ENCODE peak calls at places on chromosomes 12 and 14, in four cellular contexts. D is mucosa of descending colon, G is stomach, T is psoas muscle. Q is an unnamed sample. For H3K36me3, H3K9me3 and H3K4me1, the result is how much of the 10 kb centered on the place peaks cover.

GRCh38 chr12:34395056-34396005 is 373.0 kb downstream of the ALG10 start:
- DNase-seq in D (peak), G (peak), T (peak), Q (peak)

GRCh38 chr12:48003226-48004038 is 844 bp downstream of the COL2A1 start:
- DNase-seq in D (no peak), G (no peak), T (no peak), Q (no peak)

GRCh38 chr12:125076103-125076502 is 10.9 kb downstream of the AACS start:
- DNase-seq in D (no peak), G (no peak), T (no peak), Q (no peak)

GRCh38 chr12:63420206-63420644 is 248.1 kb downstream of the DPY19L2 start:
- DNase-seq in D (no peak), G (peak), T (no peak), Q (peak)

GRCh38 chr12:22615963-22616501 is 8.9 kb upstream of the ETNK1 start:
- DNase-seq in D (no peak), G (no peak), T (no peak), Q (no peak)

GRCh38 chr12:46269429-46270241 is 792 bp upstream of the SLC38A1 start:
- DNase-seq in D (peak), G (no peak), T (no peak), Q (no peak)

GRCh38 chr12:43914923-43915468 is 79.1 kb downstream of the TMEM117 start:
- DNase-seq in D (no peak), G (no peak), T (no peak), Q (no peak)

GRCh38 chr12:124543052-124543590 is 24.3 kb downstream of the NCOR2 start:
- DNase-seq in D (no peak), G (no peak), T (no peak), Q (peak)

GRCh38 chr14:100576091-100577085 is 10.8 kb downstream of the BEGAIN start:
- DNase-seq in D (peak), G (no peak), T (peak), Q (no peak)

GRCh38 chr12:125132698-125133400 is 67.6 kb downstream of the AACS start:
- DNase-seq in D (no peak), G (no peak), T (no peak), Q (no peak)

GRCh38 chr12:47938093-47938492 is 25.3 kb upstream of the TMEM106C start:
- DNase-seq in D (no peak), G (no peak), T (no peak), Q (no peak)

GRCh38 chr14:89184952-89185351 is 232.1 kb downstream of the FOXN3 start:
- DNase-seq in D (no peak), G (no peak), T (peak), Q (no peak)

GRCh38 chr12:93844385-93844784 is 167.2 kb downstream of the CRADD start:
- DNase-seq in D (no peak), G (no peak), T (no peak), Q (no peak)

GRCh38 chr14:20934148-20934762 is 21.0 kb upstream of the RNASE2 start:
- DNase-seq in D (no peak), G (peak), T (peak), Q (peak)

GRCh38 chr12:122029620-122030426 is 8.1 kb downstream of the BCL7A start:
- DNase-seq in D (no peak), G (no peak), T (no peak), Q (no peak)

GRCh38 chr14:104933721-104934379 is 9.2 kb downstream of the PLD4 start:
- DNase-seq in D (peak), G (no peak), T (no peak), Q (no peak)

GRCh38 chr14:99524804-99525698 is 43.8 kb downstream of the CCNK start:
- DNase-seq in D (peak), G (peak), T (peak), Q (peak)

GRCh38 chr12:69070319-69071090 is 137.5 kb upstream of the CPM start:
- DNase-seq in D (peak), G (peak), T (no peak), Q (peak)

GRCh38 chr14:29900609-29901350 is 26.9 kb downstream of the PRKD1 start:
- DNase-seq in D (no peak), G (no peak), T (no peak), Q (no peak)

GRCh38 chr14:95683793-95684192 is 2.4 kb upstream of the TCL1B start:
- DNase-seq in D (peak), G (peak), T (no peak), Q (no peak)

GRCh38 chr12:52614381-52615207 is 3.8 kb downstream of the KRT73 start:
- DNase-seq in D (no peak), G (no peak), T (no peak), Q (no peak)

GRCh38 chr12:95760371-95760770 is 30.2 kb downstream of the NTN4 start:
- DNase-seq in D (no peak), G (no peak), T (no peak), Q (no peak)

GRCh38 chr12:569803-570236 is 93.4 kb downstream of the NINJ2 start:
- DNase-seq in D (peak), G (peak), T (peak), Q (peak)

GRCh38 chr14:105537580-105538474 is 11.4 kb downstream of the TMEM121 start:
- DNase-seq in D (peak), G (peak), T (peak), Q (peak)

GRCh38 chr12:19530631-19531020 is 91.3 kb downstream of the AEBP2 start:
- DNase-seq in D (no peak), G (no peak), T (no peak), Q (no peak)

GRCh38 chr14:99196310-99196650 is 75.7 kb downstream of the BCL11B start:
- DNase-seq in D (no peak), G (no peak), T (no peak), Q (no peak)

GRCh38 chr14:101939771-101940170 is 24.6 kb upstream of the DYNC1H1 start:
- DNase-seq in D (no peak), G (no peak), T (no peak), Q (no peak)

GRCh38 chr12:33786532-33786931 is 235.8 kb upstream of the ALG10 start:
- DNase-seq in D (no peak), G (no peak), T (no peak), Q (no peak)

GRCh38 chr12:108185002-108185401 is 55.9 kb downstream of the WSCD2 start:
- DNase-seq in D (no peak), G (no peak), T (no peak), Q (no peak)

GRCh38 chr14:73238262-73238852 is 1.1 kb downstream of the PAPLN start:
- DNase-seq in D (no peak), G (no peak), T (no peak), Q (no peak)

DNA sequence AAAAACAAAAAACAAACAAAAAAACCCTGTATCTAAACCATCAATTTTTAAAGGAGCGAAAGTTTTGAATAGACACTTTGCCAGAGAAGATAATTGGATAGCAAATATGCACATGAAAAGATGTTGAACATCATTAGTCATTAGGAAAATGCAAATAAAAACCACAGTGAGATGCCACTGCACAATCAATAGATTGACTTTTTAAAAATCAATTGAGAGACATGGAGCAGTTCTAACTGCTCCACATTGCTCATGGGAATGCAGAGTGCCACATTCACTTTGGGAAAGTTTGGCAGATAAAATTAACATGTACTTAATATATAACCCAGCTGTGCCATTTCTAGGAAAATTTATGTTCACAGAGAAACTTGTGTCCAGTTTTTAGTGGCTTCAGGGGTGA is 12.7 kb downstream of the EIF2S1 start:
- DNase-seq in D (no peak), G (no peak), T (no peak), Q (no peak)
- H3K36me3 ChIP-seq in D (under half), G (half or more), T (half or more), Q (half or more)

DNA sequence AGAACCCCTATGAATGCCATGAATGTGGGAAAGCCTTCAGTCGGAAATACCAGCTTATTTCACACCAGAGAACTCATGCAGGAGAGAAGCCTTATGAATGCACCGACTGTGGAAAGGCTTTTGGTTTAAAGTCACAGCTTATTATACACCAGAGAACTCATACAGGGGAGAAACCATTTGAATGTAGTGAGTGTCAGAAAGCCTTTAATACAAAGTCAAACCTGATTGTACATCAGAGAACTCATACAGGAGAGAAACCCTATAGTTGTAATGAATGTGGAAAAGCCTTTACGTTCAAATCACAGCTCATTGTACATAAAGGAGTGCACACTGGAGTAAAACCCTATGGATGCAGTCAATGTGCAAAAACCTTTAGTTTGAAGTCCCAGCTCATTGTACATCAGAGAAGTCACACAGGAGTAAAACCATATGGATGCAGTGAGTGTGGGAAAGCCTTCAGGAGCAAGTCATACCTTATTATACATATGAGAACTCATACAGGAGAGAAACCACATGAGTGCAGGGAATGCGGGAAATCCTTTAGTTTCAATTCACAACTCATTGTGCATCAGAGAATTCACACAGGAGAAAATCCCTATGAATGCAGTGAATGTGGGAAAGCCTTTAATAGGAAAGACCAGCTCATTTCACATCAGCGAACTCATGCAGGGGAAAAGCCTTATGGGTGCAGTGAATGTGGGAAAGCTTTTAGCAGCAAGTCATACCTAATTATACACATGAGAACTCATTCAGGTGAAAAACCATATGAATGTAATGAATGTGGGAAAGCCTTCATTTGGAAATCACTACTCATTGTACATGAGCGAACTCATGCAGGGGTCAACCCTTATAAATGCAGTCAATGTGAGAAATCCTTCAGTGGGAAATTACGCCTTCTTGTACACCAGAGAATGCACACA is 22.3 kb downstream of the ZNF268 start:
- DNase-seq in D (no peak), G (no peak), T (no peak), Q (no peak)
- H3K9me3 ChIP-seq in D (half or more), G (half or more), T (half or more), Q (under half)

GRCh38 chr14:24299255-24300191 is at the start of the genes DHRS1 and NOP9:
- DNase-seq in D (peak), G (peak), T (peak), Q (peak)

GRCh38 chr14:24300326-24300980 is 803 bp downstream of the NOP9 start:
- DNase-seq in D (no peak), G (no peak), T (no peak), Q (no peak)

GRCh38 chr14:24296341-24297157 is 3.0 kb downstream of the DHRS1 start:
- DNase-seq in D (peak), G (peak), T (peak), Q (peak)

GRCh38 chr14:24298892-24299254 is 707 bp downstream of the DHRS1 start:
- DNase-seq in D (peak), G (no peak), T (no peak), Q (peak)

DNA sequence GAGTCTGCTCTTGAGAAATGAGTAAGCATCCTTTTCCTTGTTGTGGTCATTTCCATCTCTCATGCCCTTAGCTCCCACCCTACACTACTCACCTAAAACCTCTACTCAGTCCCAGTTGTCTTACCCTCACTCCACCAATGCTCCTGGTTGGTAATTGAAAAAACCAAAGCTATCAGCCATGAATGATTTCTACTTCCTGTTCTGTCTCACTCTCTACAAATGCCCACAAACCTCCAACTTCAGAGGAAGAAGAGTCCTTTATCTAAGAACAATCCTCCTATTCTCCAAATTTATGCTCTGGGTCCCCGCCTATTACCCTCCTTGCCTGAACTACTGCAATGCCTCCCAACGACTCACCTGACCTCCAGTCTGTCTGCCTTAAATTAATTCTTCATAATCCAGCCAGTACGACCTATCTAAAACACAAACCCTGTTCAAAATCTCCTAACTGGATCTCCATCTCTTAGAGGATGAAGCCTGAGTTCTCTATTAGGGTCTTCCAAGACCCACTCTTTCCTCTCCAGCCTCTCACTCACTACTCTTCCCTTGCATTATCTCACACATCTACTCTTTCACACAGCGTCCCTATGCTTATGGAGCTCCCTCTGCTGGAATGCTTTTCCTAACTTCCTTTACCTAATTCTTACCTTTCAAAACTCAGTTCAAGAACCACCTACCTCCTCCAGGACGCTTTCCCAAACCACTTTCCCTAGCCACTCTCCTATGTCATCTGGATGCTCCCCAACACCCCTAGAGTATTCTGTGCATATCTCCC is 2.2 kb downstream of the DHRS1 start:
- DNase-seq in D (no peak), G (no peak), T (no peak), Q (no peak)
- H3K4me1 ChIP-seq in D (under half), G (half or more), T (under half), Q (under half)

GRCh38 chr12:117093918-117094630 is 5.1 kb downstream of the TESC start:
- DNase-seq in D (no peak), G (no peak), T (no peak), Q (no peak)

GRCh38 chr12:117093431-117093830 is 5.8 kb downstream of the TESC start:
- DNase-seq in D (no peak), G (no peak), T (no peak), Q (no peak)

GRCh38 chr12:117091758-117092510 is 7.3 kb downstream of the TESC start:
- DNase-seq in D (no peak), G (no peak), T (no peak), Q (no peak)

GRCh38 chr12:117092511-117092780 is 6.8 kb downstream of the TESC start:
- DNase-seq in D (no peak), G (no peak), T (no peak), Q (no peak)

GRCh38 chr12:117092886-117093285 is 6.3 kb downstream of the TESC start:
- DNase-seq in D (no peak), G (no peak), T (no peak), Q (no peak)
- H3K36me3 ChIP-seq in D (under half), G (under half), T (under half), Q (under half)

Q was measured in BE2C.